ENCODE peak calls at places on chromosome 18, in six cellular contexts. One of them, this sample, is unnamed.

GRCh38 chr18:45839415-45840395 is 14.2 kb downstream of the SIGLEC15 start:
- DNase-seq in A549: peak; percentile 63
- DNase-seq in K562: peak; percentile 13
- DNase-seq in ovary: no peak
- DNase-seq in transverse colon: no peak
- DNase-seq in H1: peak; percentile 52
- DNase-seq in this sample: no peak

GRCh38 chr18:10320201-10320600 is 134.2 kb upstream of the APCDD1 start:
- DNase-seq in A549: no peak
- DNase-seq in K562: no peak
- DNase-seq in transverse colon: no peak
- DNase-seq in ovary: no peak
- DNase-seq in H1: no peak
- DNase-seq in this sample: no peak

GRCh38 chr18:46344416-46345180 is 240.4 kb downstream of the HAUS1 start:
- DNase-seq in ovary: no peak
- DNase-seq in transverse colon: no peak
- DNase-seq in A549: no peak
- DNase-seq in H1: no peak
- DNase-seq in K562: no peak
- DNase-seq in this sample: no peak

GRCh38 chr18:37085362-37085761 is 256.4 kb downstream of the KIAA1328 start:
- DNase-seq in A549: no peak
- DNase-seq in K562: no peak
- DNase-seq in H1: no peak
- DNase-seq in transverse colon: no peak
- DNase-seq in ovary: no peak
- DNase-seq in this sample: no peak

GRCh38 chr18:75408554-75409506 is 18.7 kb downstream of the SMIM21 start:
- DNase-seq in ovary: no peak
- DNase-seq in K562: no peak
- DNase-seq in transverse colon: no peak
- DNase-seq in H1: no peak
- DNase-seq in A549: peak; percentile 86
- DNase-seq in this sample: no peak

GRCh38 chr18:48719988-48720654 is 181.3 kb downstream of the CTIF start:
- DNase-seq in H1: no peak
- DNase-seq in transverse colon: no peak
- DNase-seq in K562: peak; percentile 63
- DNase-seq in ovary: no peak
- DNase-seq in A549: no peak
- DNase-seq in this sample: no peak

GRCh38 chr18:48023334-48024008 is 93.0 kb upstream of the SMAD2 start:
- DNase-seq in ovary: peak; percentile 65
- DNase-seq in H1: peak; percentile 65
- DNase-seq in transverse colon: peak; percentile 37
- DNase-seq in K562: peak; percentile 17
- DNase-seq in A549: peak; percentile 76
- DNase-seq in this sample: peak; percentile 71

GRCh38 chr18:61943175-61943964 is 50.6 kb upstream of the RNF152 start:
- DNase-seq in K562: no peak
- DNase-seq in ovary: no peak
- DNase-seq in H1: no peak
- DNase-seq in transverse colon: no peak
- DNase-seq in A549: no peak
- DNase-seq in this sample: no peak

GRCh38 chr18:51739044-51739666 is 541.7 kb upstream of the MEX3C start:
- DNase-seq in H1: no peak
- DNase-seq in A549: no peak
- DNase-seq in transverse colon: no peak
- DNase-seq in K562: no peak
- DNase-seq in ovary: no peak
- DNase-seq in this sample: no peak

GRCh38 chr18:9898792-9899549 is 13.2 kb downstream of the TXNDC2 start:
- DNase-seq in H1: no peak
- DNase-seq in K562: peak; percentile 52
- DNase-seq in A549: peak; percentile 82
- DNase-seq in ovary: no peak
- DNase-seq in transverse colon: no peak
- DNase-seq in this sample: no peak

GRCh38 chr18:45954070-45954712 is 12.9 kb downstream of the EPG5 start:
- DNase-seq in K562: no peak
- DNase-seq in H1: no peak
- DNase-seq in A549: peak; percentile 1
- DNase-seq in ovary: no peak
- DNase-seq in transverse colon: no peak
- DNase-seq in this sample: no peak

GRCh38 chr18:5052491-5052890 is 144.6 kb downstream of the AKAIN1 start:
- DNase-seq in ovary: no peak
- DNase-seq in H1: no peak
- DNase-seq in transverse colon: no peak
- DNase-seq in A549: no peak
- DNase-seq in K562: no peak
- DNase-seq in this sample: no peak

GRCh38 chr18:35024965-35025364 is 16.2 kb upstream of the MAPRE2 start:
- DNase-seq in H1: no peak
- DNase-seq in ovary: peak; percentile 86
- DNase-seq in K562: no peak
- DNase-seq in A549: peak; percentile 10
- DNase-seq in transverse colon: peak; percentile 66
- DNase-seq in this sample: no peak

GRCh38 chr18:22347624-22348511 is 69.8 kb downstream of the CTAGE1 start:
- DNase-seq in A549: no peak
- DNase-seq in transverse colon: peak; percentile 42
- DNase-seq in H1: peak; percentile 58
- DNase-seq in ovary: peak; percentile 45
- DNase-seq in K562: no peak
- DNase-seq in this sample: no peak

GRCh38 chr18:35045121-35045520 is 3.9 kb downstream of the MAPRE2 start:
- DNase-seq in K562: no peak
- DNase-seq in A549: no peak
- DNase-seq in transverse colon: no peak
- DNase-seq in ovary: no peak
- DNase-seq in H1: no peak
- DNase-seq in this sample: no peak

GRCh38 chr18:43665239-43665788 is 388.0 kb upstream of the SYT4 start:
- DNase-seq in transverse colon: no peak
- DNase-seq in K562: no peak
- DNase-seq in A549: no peak
- DNase-seq in H1: no peak
- DNase-seq in ovary: no peak
- DNase-seq in this sample: no peak

GRCh38 chr18:55323051-55323994 is 264.7 kb downstream of the TCF4 start:
- DNase-seq in K562: no peak
- DNase-seq in ovary: peak; percentile 18
- DNase-seq in transverse colon: no peak
- DNase-seq in A549: no peak
- DNase-seq in H1: no peak
- DNase-seq in this sample: no peak
- H3K4me3 ChIP-seq in K562: no peak overlapping the region
- H3K4me3 ChIP-seq in ovary: peak overlapping the region; percentile 54
- H3K4me3 ChIP-seq in transverse colon: no peak overlapping the region
- H3K4me3 ChIP-seq in A549: no peak overlapping the region
- H3K4me3 ChIP-seq in H1: no peak overlapping the region
- H3K4me3 ChIP-seq in this sample: peak overlapping the region; percentile 55

GRCh38 chr18:24114924-24115549 is 23.8 kb upstream of the CABYR start:
- DNase-seq in H1: no peak
- DNase-seq in ovary: no peak
- DNase-seq in K562: no peak
- DNase-seq in A549: no peak
- DNase-seq in transverse colon: no peak
- DNase-seq in this sample: no peak

GRCh38 chr18:24115628-24116027 is 23.2 kb upstream of the CABYR start:
- DNase-seq in H1: no peak
- DNase-seq in A549: no peak
- DNase-seq in ovary: no peak
- DNase-seq in K562: no peak
- DNase-seq in transverse colon: no peak
- DNase-seq in this sample: no peak

GRCh38 chr18:24112464-24112863 is 26.4 kb upstream of the CABYR start:
- DNase-seq in ovary: no peak
- DNase-seq in H1: no peak
- DNase-seq in K562: no peak
- DNase-seq in A549: no peak
- DNase-seq in transverse colon: no peak
- DNase-seq in this sample: no peak

GRCh38 chr18:24111936-24112335 is 26.9 kb upstream of the CABYR start:
- DNase-seq in H1: no peak
- DNase-seq in A549: peak; percentile 11
- DNase-seq in K562: no peak
- DNase-seq in ovary: no peak
- DNase-seq in transverse colon: no peak
- DNase-seq in this sample: no peak

DNA sequence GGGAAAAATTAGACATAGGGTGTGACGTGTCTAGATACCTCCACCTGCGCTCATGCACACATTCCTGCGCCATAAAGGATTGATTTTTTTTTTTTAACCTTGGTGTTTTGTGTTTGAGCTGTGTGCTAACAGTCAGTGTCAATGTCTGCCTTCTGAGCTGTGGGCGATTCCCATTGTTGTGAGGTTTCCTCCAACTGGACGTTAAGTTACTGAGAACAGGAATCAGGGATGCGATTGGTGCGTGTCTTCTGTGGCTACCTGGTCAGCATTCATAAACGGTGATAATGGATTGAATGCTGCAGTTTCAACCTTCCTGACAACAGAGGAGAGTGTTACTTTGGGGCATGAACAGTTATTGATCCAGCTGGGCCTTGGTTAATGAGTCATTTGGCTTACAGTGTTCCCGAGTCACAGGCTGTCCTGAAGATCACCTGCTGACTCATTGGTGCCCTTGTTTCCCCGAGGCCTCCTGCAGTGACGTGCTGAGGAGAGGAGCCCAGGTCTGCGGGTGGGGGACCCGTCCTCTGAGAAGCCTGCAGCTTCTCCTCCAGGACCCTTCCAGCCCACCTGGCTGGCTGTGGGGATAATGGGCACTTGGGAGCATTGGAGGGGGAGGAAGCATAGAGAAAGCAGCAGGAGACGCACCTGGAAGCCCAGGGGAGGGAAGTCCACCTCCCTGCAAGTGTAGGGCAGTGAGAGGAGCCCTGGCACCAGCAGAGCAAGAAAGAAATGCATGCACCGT is 25.8 kb upstream of the CABYR start:
- DNase-seq in K562: no peak
- DNase-seq in H1: no peak
- DNase-seq in transverse colon: no peak
- DNase-seq in A549: peak; percentile 10
- DNase-seq in ovary: no peak
- DNase-seq in this sample: no peak
- TF ChIP-seq EP300 in K562: no peak
- TF ChIP-seq EP300 in H1: no peak
- TF ChIP-seq EP300 in transverse colon: no peak
- TF ChIP-seq EP300 in A549: no peak
- TF ChIP-seq EP300 in ovary: no peak
- TF ChIP-seq EP300 in this sample: no peak

DNA sequence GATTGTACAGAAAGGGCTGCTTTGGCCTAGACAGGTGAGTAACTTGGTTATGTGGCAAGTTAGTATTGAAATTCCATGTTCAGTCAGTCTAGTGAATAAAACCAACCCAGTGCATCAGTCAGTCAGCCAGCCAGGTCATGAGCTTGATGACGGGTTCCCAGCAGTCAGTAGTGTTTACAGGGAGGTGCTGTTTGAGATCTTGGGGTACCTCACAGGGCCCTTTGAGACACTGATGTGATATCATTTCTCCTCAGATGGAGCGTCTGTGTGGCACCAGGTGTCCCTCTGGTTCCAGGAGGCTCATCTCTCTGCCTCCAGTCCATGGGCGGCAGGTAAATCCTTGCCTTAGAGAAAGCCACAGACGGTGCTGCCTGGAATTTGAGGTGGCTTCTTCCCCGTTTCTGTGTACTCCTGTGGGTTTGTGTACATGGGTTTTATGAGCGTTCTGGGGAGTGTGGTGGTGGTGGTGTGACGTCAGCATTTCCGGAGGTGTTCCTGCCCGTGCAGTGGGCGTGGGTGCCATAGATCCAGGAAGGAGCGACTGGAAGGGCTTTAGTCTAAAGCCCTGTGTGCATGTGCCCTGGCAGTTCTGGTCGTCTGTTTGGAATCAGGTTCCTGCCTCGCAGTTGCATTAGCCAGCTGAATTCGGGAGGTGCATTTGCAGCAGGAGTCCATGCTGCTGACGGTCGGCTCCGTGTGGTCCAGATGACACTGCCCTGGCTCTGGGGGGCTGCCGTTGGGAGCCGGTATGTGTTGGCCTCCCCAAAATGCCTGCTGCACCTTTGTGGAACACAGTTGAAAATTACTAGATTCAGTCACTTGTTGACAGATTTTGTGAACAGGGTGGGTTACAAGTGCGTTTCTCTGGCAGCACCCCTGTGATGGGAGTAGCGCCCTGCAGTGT is 2.1 kb downstream of the CTDP1 start:
- DNase-seq in ovary: no peak
- DNase-seq in transverse colon: peak; percentile 87
- DNase-seq in H1: no peak
- DNase-seq in K562: no peak
- DNase-seq in A549: no peak
- DNase-seq in this sample: no peak
- H3K4me3 ChIP-seq in ovary: no peak overlapping the region
- H3K4me3 ChIP-seq in transverse colon: no peak overlapping the region
- H3K4me3 ChIP-seq in H1: peak overlapping the region; percentile 14
- H3K4me3 ChIP-seq in K562: peak overlapping the region; percentile 74
- H3K4me3 ChIP-seq in A549: no peak overlapping the region
- H3K4me3 ChIP-seq in this sample: peak overlapping the region; percentile 99

GRCh38 chr18:23369231-23369630 is 83.9 kb upstream of the RIOK3 start:
- DNase-seq in H1: no peak
- DNase-seq in A549: no peak
- DNase-seq in ovary: no peak
- DNase-seq in K562: no peak
- DNase-seq in transverse colon: no peak
- DNase-seq in this sample: no peak

GRCh38 chr18:23365602-23366001 is 87.5 kb upstream of the RIOK3 start:
- DNase-seq in H1: no peak
- DNase-seq in A549: no peak
- DNase-seq in transverse colon: no peak
- DNase-seq in K562: no peak
- DNase-seq in ovary: no peak
- DNase-seq in this sample: no peak

GRCh38 chr18:23357992-23358594 is 95.0 kb upstream of the RIOK3 start:
- DNase-seq in A549: no peak
- DNase-seq in K562: no peak
- DNase-seq in H1: no peak
- DNase-seq in ovary: peak; percentile 71
- DNase-seq in transverse colon: peak; percentile 22
- DNase-seq in this sample: no peak

DNA sequence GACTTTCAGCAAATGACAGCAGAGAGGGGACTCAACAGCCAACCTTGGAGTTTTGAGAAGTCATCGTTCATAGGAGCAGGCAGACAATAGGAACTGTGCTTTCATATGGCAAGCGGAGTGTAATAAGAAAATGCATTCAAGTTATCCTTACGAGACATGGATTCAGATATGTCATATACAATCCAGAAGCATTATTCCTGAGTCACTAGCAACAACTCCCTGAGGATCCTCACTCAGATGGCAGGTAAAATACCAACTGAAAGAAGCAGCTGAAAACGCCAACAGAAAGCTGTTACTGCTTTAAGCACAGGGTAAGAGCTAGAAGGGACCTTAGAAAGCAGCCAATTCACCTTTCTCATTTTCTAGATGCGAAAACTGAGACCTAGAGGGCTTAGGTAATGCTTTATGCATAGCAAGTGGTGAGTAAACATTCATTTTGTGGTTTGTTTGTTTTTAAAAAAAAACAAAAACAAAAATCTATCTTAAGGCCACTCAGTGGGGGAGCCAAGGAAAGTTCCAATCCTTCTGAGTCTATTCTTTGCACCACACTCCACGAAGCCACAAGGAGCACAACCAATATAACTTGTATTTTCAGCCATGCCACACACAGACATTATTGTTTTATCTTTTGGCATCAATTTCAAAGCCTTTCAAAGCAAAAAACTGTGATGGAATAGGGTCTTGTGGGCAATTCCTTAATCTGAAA is 89.1 kb upstream of the RIOK3 start:
- DNase-seq in K562: no peak
- DNase-seq in ovary: no peak
- DNase-seq in H1: no peak
- DNase-seq in transverse colon: no peak
- DNase-seq in A549: no peak
- DNase-seq in this sample: no peak
- TF ChIP-seq EP300 in K562: no peak
- TF ChIP-seq EP300 in ovary: no peak
- TF ChIP-seq EP300 in H1: no peak
- TF ChIP-seq EP300 in transverse colon: no peak
- TF ChIP-seq EP300 in A549: no peak
- TF ChIP-seq EP300 in this sample: no peak

This sample was measured in suprapubic skin.